ENCODE peak calls at places on chromosomes 3 and 15, in eight cellular contexts. H is neural progenitor cell; V is lower lobe of right lung; R is BE2C; Y is A549; D is heart left ventricle; T is RWPE2; P is CD8-positive, alpha-beta memory T cell. Q is an unnamed sample. For H3K4me1, the result is how much of the 10 kb centered on the place peaks cover.

GRCh38 chr3:141796436-141797166 is 33.4 kb downstream of the GRK7 start:
- DNase-seq in H (no peak), V (no peak), R (no peak), Y (no peak), D (no peak), P (peak), T (no peak), Q (peak)

GRCh38 chr3:172347895-172348680 is 100.2 kb downstream of the GHSR start:
- DNase-seq in R (no peak), D (no peak), V (no peak), P (no peak), H (no peak), Y (no peak), T (no peak), Q (no peak)

GRCh38 chr15:67884514-67885225 is 44.8 kb upstream of the RNU6-1 start:
- DNase-seq in Y (peak), H (peak), P (peak), D (peak), V (peak), R (peak), T (peak), Q (peak)

GRCh38 chr3:145899229-145899628 is 261.8 kb downstream of the PLOD2 start:
- DNase-seq in Y (no peak), T (no peak), D (no peak), R (no peak), P (no peak), H (no peak), V (no peak), Q (no peak)

GRCh38 chr15:37877851-37878577 is 56.4 kb upstream of the TMCO5A start:
- DNase-seq in Y (no peak), H (no peak), V (no peak), R (no peak), D (no peak), T (no peak), P (no peak), Q (no peak)

GRCh38 chr3:136194409-136195257 is 1.5 kb downstream of the MSL2 start:
- DNase-seq in H (peak), P (peak), V (peak), D (peak), Y (no peak), T (no peak), R (peak), Q (peak)

GRCh38 chr3:158776531-158776930 is 25.3 kb upstream of the MFSD1 start:
- DNase-seq in V (no peak), H (no peak), Y (no peak), R (no peak), D (no peak), P (no peak), T (no peak), Q (no peak)

GRCh38 chr3:112539825-112540517 is 21.8 kb downstream of the ATG3 start:
- DNase-seq in H (no peak), P (no peak), V (no peak), Y (no peak), D (no peak), R (no peak), T (no peak), Q (no peak)

GRCh38 chr3:141686477-141687280 is 51.4 kb upstream of the RNF7 start:
- DNase-seq in V (peak), D (peak), Y (no peak), P (peak), H (no peak), T (no peak), R (peak), Q (peak)

DNA sequence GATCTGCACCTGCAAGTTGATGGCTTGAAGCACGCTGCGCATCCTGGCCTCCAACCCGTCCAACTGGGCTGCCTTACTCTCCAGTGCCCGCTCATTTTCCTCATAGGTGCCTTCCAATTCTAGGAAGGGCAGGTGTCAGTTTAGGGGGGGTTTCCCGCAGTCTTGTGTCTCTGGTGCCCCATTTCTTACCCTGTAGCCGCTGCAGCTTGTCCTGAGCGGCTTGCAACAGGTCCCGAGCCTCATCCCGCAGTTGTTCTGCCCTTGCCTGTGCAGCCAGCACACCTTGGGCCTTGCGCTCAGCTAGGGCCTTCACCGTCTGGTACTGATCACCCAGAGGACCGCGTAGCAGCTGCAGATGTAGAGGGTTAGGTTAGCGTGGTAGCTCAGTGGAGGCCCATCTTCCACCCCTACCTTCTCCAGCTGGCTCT is 635 bp upstream of the USP19 start:
- DNase-seq in Y (no peak), T (no peak), R (no peak), V (no peak), H (no peak), D (no peak), P (no peak), Q (peak)
- H3K4me3 ChIP-seq in Y (peak), T (peak), R (no peak), V (peak), H (peak), D (peak), P (peak), Q (peak)

GRCh38 chr15:63990449-63990848 is 55.8 kb downstream of the DAPK2 start:
- DNase-seq in P (no peak), T (peak), V (no peak), R (no peak), Y (no peak), H (no peak), D (peak), Q (no peak)
- H3K4me1 ChIP-seq in P (under half), T (under half), V (half or more), R (under half), Y (under half), H (under half), D (half or more), Q (under half)

GRCh38 chr3:103706671-103707070 is 1271.9 kb downstream of the ZPLD1 start:
- DNase-seq in D (no peak), V (no peak), P (no peak), R (no peak), T (no peak), H (no peak), Y (no peak), Q (no peak)
- H3K4me3 ChIP-seq in D (no peak), V (no peak), P (no peak), R (no peak), T (no peak), H (no peak), Y (no peak), Q (no peak)

GRCh38 chr15:31398677-31399260 is 72.1 kb downstream of the KLF13 start:
- DNase-seq in V (no peak), P (no peak), H (no peak), D (no peak), T (no peak), Y (no peak), R (peak), Q (no peak)

GRCh38 chr15:31400222-31400927 is 73.7 kb downstream of the KLF13 start:
- DNase-seq in R (no peak), Y (no peak), D (no peak), P (no peak), V (no peak), H (no peak), T (no peak), Q (no peak)

GRCh38 chr15:31396881-31397560 is 70.4 kb downstream of the KLF13 start:
- DNase-seq in P (no peak), H (peak), R (peak), T (peak), Y (peak), V (peak), D (peak), Q (peak)

GRCh38 chr15:31399544-31400171 is 73.0 kb downstream of the KLF13 start:
- DNase-seq in P (no peak), R (no peak), Y (no peak), V (no peak), H (no peak), T (no peak), D (no peak), Q (no peak)

GRCh38 chr15:31397851-31398661 is 71.4 kb downstream of the KLF13 start:
- DNase-seq in H (no peak), V (no peak), R (peak), D (no peak), P (no peak), T (peak), Y (no peak), Q (no peak)
- H3K4me1 ChIP-seq in H (under half), V (under half), R (under half), D (under half), P (under half), T (under half), Y (under half), Q (under half)